ENCODE peak calls at places on chromosomes 5 and 9, in nine cellular contexts. One of them, this sample, is unnamed.

GRCh38 chr5:133198511-133198910 is 146.7 kb downstream of the HSPA4 start:
- DNase-seq in LNCaP clone FGC: no peak
- DNase-seq in heart right ventricle: no peak
- DNase-seq in mammary epithelial cell: no peak
- DNase-seq in brain microvascular endothelial cell: no peak
- DNase-seq in NB4: no peak
- DNase-seq in astrocyte of the cerebellum: no peak
- DNase-seq in GM12864: no peak
- DNase-seq in aorta: no peak
- DNase-seq in this sample: no peak

GRCh38 chr9:91915524-91916266 is 34.3 kb downstream of the ROR2 start:
- DNase-seq in LNCaP clone FGC: no peak
- DNase-seq in heart right ventricle: no peak
- DNase-seq in mammary epithelial cell: no peak
- DNase-seq in brain microvascular endothelial cell: no peak
- DNase-seq in NB4: no peak
- DNase-seq in astrocyte of the cerebellum: no peak
- DNase-seq in GM12864: no peak
- DNase-seq in aorta: no peak
- DNase-seq in this sample: no peak

GRCh38 chr9:126307306-126308061 is 19.1 kb upstream of the MVB12B start:
- DNase-seq in LNCaP clone FGC: no peak
- DNase-seq in heart right ventricle: no peak
- DNase-seq in mammary epithelial cell: no peak
- DNase-seq in brain microvascular endothelial cell: no peak
- DNase-seq in NB4: no peak
- DNase-seq in astrocyte of the cerebellum: no peak
- DNase-seq in GM12864: no peak
- DNase-seq in aorta: no peak
- DNase-seq in this sample: no peak

GRCh38 chr9:70297141-70297540 is 38.4 kb downstream of the SMC5 start:
- DNase-seq in LNCaP clone FGC: no peak
- DNase-seq in heart right ventricle: no peak
- DNase-seq in mammary epithelial cell: no peak
- DNase-seq in brain microvascular endothelial cell: no peak
- DNase-seq in NB4: no peak
- DNase-seq in astrocyte of the cerebellum: no peak
- DNase-seq in GM12864: no peak
- DNase-seq in aorta: no peak
- DNase-seq in this sample: no peak

GRCh38 chr5:178297751-178298150 is 65.1 kb upstream of the PHYKPL start:
- DNase-seq in LNCaP clone FGC: no peak
- DNase-seq in heart right ventricle: no peak
- DNase-seq in mammary epithelial cell: no peak
- DNase-seq in brain microvascular endothelial cell: no peak
- DNase-seq in NB4: no peak
- DNase-seq in astrocyte of the cerebellum: no peak
- DNase-seq in GM12864: no peak
- DNase-seq in aorta: peak
- DNase-seq in this sample: no peak

GRCh38 chr9:95511952-95512750 is 4.6 kb downstream of the PTCH1 start:
- DNase-seq in LNCaP clone FGC: no peak
- DNase-seq in heart right ventricle: no peak
- DNase-seq in mammary epithelial cell: no peak
- DNase-seq in brain microvascular endothelial cell: no peak
- DNase-seq in NB4: peak
- DNase-seq in astrocyte of the cerebellum: no peak
- DNase-seq in GM12864: no peak
- DNase-seq in aorta: no peak
- DNase-seq in this sample: no peak

GRCh38 chr5:139689631-139690384 is 41.7 kb downstream of the CXXC5 start:
- DNase-seq in LNCaP clone FGC: no peak
- DNase-seq in heart right ventricle: no peak
- DNase-seq in mammary epithelial cell: peak
- DNase-seq in brain microvascular endothelial cell: no peak
- DNase-seq in NB4: peak
- DNase-seq in astrocyte of the cerebellum: no peak
- DNase-seq in GM12864: no peak
- DNase-seq in aorta: no peak
- DNase-seq in this sample: no peak

GRCh38 chr9:95757026-95757425 is 118.5 kb upstream of the ERCC6L2 start:
- DNase-seq in LNCaP clone FGC: no peak
- DNase-seq in heart right ventricle: no peak
- DNase-seq in mammary epithelial cell: peak
- DNase-seq in brain microvascular endothelial cell: peak
- DNase-seq in NB4: no peak
- DNase-seq in astrocyte of the cerebellum: peak
- DNase-seq in GM12864: no peak
- DNase-seq in aorta: no peak
- DNase-seq in this sample: no peak

GRCh38 chr9:29393064-29393463 is 1819.8 kb upstream of the C9orf72 start:
- DNase-seq in LNCaP clone FGC: no peak
- DNase-seq in heart right ventricle: no peak
- DNase-seq in mammary epithelial cell: no peak
- DNase-seq in brain microvascular endothelial cell: no peak
- DNase-seq in NB4: no peak
- DNase-seq in astrocyte of the cerebellum: no peak
- DNase-seq in GM12864: no peak
- DNase-seq in aorta: no peak
- DNase-seq in this sample: no peak

GRCh38 chr9:14346301-14346721 is 32.4 kb upstream of the NFIB start:
- DNase-seq in LNCaP clone FGC: no peak
- DNase-seq in heart right ventricle: peak
- DNase-seq in mammary epithelial cell: no peak
- DNase-seq in brain microvascular endothelial cell: no peak
- DNase-seq in NB4: no peak
- DNase-seq in astrocyte of the cerebellum: no peak
- DNase-seq in GM12864: no peak
- DNase-seq in aorta: no peak
- DNase-seq in this sample: no peak

GRCh38 chr5:675876-676698 is 17.1 kb downstream of the TPPP start:
- DNase-seq in LNCaP clone FGC: no peak
- DNase-seq in heart right ventricle: no peak
- DNase-seq in mammary epithelial cell: no peak
- DNase-seq in brain microvascular endothelial cell: no peak
- DNase-seq in NB4: peak
- DNase-seq in astrocyte of the cerebellum: no peak
- DNase-seq in GM12864: no peak
- DNase-seq in aorta: peak
- DNase-seq in this sample: no peak

GRCh38 chr9:82130331-82131042 is 141.9 kb downstream of the SPATA31D1 start:
- DNase-seq in LNCaP clone FGC: no peak
- DNase-seq in heart right ventricle: no peak
- DNase-seq in mammary epithelial cell: peak
- DNase-seq in brain microvascular endothelial cell: no peak
- DNase-seq in NB4: no peak
- DNase-seq in astrocyte of the cerebellum: no peak
- DNase-seq in GM12864: no peak
- DNase-seq in aorta: no peak
- DNase-seq in this sample: no peak

GRCh38 chr5:137431051-137431450 is 68.1 kb downstream of the SPOCK1 start:
- DNase-seq in LNCaP clone FGC: no peak
- DNase-seq in heart right ventricle: no peak
- DNase-seq in mammary epithelial cell: no peak
- DNase-seq in brain microvascular endothelial cell: no peak
- DNase-seq in NB4: no peak
- DNase-seq in astrocyte of the cerebellum: no peak
- DNase-seq in GM12864: no peak
- DNase-seq in aorta: no peak
- DNase-seq in this sample: no peak

GRCh38 chr5:138466900-138467710 is 1.8 kb downstream of the EGR1 start:
- DNase-seq in LNCaP clone FGC: no peak
- DNase-seq in heart right ventricle: no peak
- DNase-seq in mammary epithelial cell: peak
- DNase-seq in brain microvascular endothelial cell: no peak
- DNase-seq in NB4: no peak
- DNase-seq in astrocyte of the cerebellum: no peak
- DNase-seq in GM12864: no peak
- DNase-seq in aorta: peak
- DNase-seq in this sample: no peak

GRCh38 chr9:136292591-136293448 is 11.1 kb downstream of the CCDC187 start:
- DNase-seq in LNCaP clone FGC: no peak
- DNase-seq in heart right ventricle: no peak
- DNase-seq in mammary epithelial cell: no peak
- DNase-seq in brain microvascular endothelial cell: no peak
- DNase-seq in NB4: no peak
- DNase-seq in astrocyte of the cerebellum: no peak
- DNase-seq in GM12864: no peak
- DNase-seq in aorta: no peak
- DNase-seq in this sample: no peak

GRCh38 chr9:99807276-99807852 is 14.3 kb upstream of the NR4A3 start:
- DNase-seq in LNCaP clone FGC: peak
- DNase-seq in heart right ventricle: peak
- DNase-seq in mammary epithelial cell: peak
- DNase-seq in brain microvascular endothelial cell: peak
- DNase-seq in NB4: peak
- DNase-seq in astrocyte of the cerebellum: peak
- DNase-seq in GM12864: no peak
- DNase-seq in aorta: peak
- DNase-seq in this sample: peak

GRCh38 chr5:86482008-86482407 is 135.7 kb upstream of the COX7C start:
- DNase-seq in LNCaP clone FGC: no peak
- DNase-seq in heart right ventricle: no peak
- DNase-seq in mammary epithelial cell: no peak
- DNase-seq in brain microvascular endothelial cell: no peak
- DNase-seq in NB4: no peak
- DNase-seq in astrocyte of the cerebellum: no peak
- DNase-seq in GM12864: no peak
- DNase-seq in aorta: no peak
- DNase-seq in this sample: no peak

GRCh38 chr5:32692066-32692746 is 18.9 kb upstream of the NPR3 start:
- DNase-seq in LNCaP clone FGC: no peak
- DNase-seq in heart right ventricle: no peak
- DNase-seq in mammary epithelial cell: no peak
- DNase-seq in brain microvascular endothelial cell: no peak
- DNase-seq in NB4: no peak
- DNase-seq in astrocyte of the cerebellum: no peak
- DNase-seq in GM12864: no peak
- DNase-seq in aorta: no peak
- DNase-seq in this sample: no peak

GRCh38 chr9:97747201-97747965 is 50.2 kb upstream of the XPA start:
- DNase-seq in LNCaP clone FGC: no peak
- DNase-seq in heart right ventricle: no peak
- DNase-seq in mammary epithelial cell: no peak
- DNase-seq in brain microvascular endothelial cell: no peak
- DNase-seq in NB4: no peak
- DNase-seq in astrocyte of the cerebellum: no peak
- DNase-seq in GM12864: no peak
- DNase-seq in aorta: no peak
- DNase-seq in this sample: no peak

GRCh38 chr9:14066815-14067214 is 247.1 kb downstream of the NFIB start:
- DNase-seq in LNCaP clone FGC: peak
- DNase-seq in heart right ventricle: no peak
- DNase-seq in mammary epithelial cell: no peak
- DNase-seq in brain microvascular endothelial cell: no peak
- DNase-seq in NB4: no peak
- DNase-seq in astrocyte of the cerebellum: no peak
- DNase-seq in GM12864: no peak
- DNase-seq in aorta: no peak
- DNase-seq in this sample: no peak

GRCh38 chr9:841371-842209 is at the start of gene DMRT1:
- DNase-seq in LNCaP clone FGC: no peak
- DNase-seq in heart right ventricle: no peak
- DNase-seq in mammary epithelial cell: no peak
- DNase-seq in brain microvascular endothelial cell: no peak
- DNase-seq in NB4: no peak
- DNase-seq in astrocyte of the cerebellum: no peak
- DNase-seq in GM12864: no peak
- DNase-seq in aorta: no peak
- DNase-seq in this sample: no peak

GRCh38 chr5:97914483-97914882 is 731.4 kb upstream of the RIOK2 start:
- DNase-seq in LNCaP clone FGC: no peak
- DNase-seq in heart right ventricle: no peak
- DNase-seq in mammary epithelial cell: no peak
- DNase-seq in brain microvascular endothelial cell: no peak
- DNase-seq in NB4: no peak
- DNase-seq in astrocyte of the cerebellum: no peak
- DNase-seq in GM12864: no peak
- DNase-seq in aorta: no peak
- DNase-seq in this sample: no peak
- H3K4me3 ChIP-seq in LNCaP clone FGC: no peak
- H3K4me3 ChIP-seq in heart right ventricle: no peak
- H3K4me3 ChIP-seq in mammary epithelial cell: no peak
- H3K4me3 ChIP-seq in brain microvascular endothelial cell: no peak
- H3K4me3 ChIP-seq in NB4: no peak
- H3K4me3 ChIP-seq in astrocyte of the cerebellum: no peak
- H3K4me3 ChIP-seq in GM12864: no peak
- H3K4me3 ChIP-seq in aorta: no peak
- H3K4me3 ChIP-seq in this sample: no peak

DNA sequence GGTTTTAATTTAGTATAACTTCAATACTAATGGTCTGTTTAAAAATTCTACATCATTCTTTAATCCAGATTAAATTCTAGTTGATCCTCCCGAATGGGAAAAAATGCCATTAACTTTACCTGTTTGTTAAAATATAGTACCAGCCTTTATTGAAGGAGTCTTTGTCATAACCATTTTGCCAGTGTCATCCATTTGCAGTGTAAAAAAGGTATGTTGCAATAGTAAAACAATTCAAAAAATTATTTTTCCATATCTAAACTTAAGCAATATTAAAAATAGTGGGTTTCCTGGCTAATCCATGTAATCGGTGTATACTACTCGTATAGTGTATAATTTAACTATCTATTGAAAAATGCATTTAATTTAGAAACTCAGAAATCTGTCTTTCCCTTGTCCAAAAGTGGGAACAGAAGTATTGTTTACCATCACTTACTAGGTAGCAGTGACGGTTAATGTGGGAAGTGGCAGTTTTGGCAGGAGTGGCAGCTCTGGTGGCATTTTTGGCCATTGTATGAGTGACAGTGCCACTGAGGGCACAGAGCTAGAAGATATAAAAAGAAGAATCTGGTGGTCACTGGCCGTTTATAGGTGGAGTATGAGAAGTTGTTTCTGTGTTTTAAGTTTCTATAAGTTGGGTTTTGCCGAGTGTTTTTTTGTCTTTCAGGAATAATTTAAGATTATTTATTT is 1.9 kb downstream of the AP3S1 start:
- DNase-seq in LNCaP clone FGC: no peak
- DNase-seq in heart right ventricle: peak
- DNase-seq in mammary epithelial cell: no peak
- DNase-seq in brain microvascular endothelial cell: no peak
- DNase-seq in NB4: peak
- DNase-seq in astrocyte of the cerebellum: no peak
- DNase-seq in GM12864: no peak
- DNase-seq in aorta: no peak
- DNase-seq in this sample: no peak
- H3K4me3 ChIP-seq in LNCaP clone FGC: no peak
- H3K4me3 ChIP-seq in heart right ventricle: no peak
- H3K4me3 ChIP-seq in mammary epithelial cell: no peak
- H3K4me3 ChIP-seq in brain microvascular endothelial cell: peak
- H3K4me3 ChIP-seq in NB4: peak
- H3K4me3 ChIP-seq in astrocyte of the cerebellum: peak
- H3K4me3 ChIP-seq in GM12864: peak
- H3K4me3 ChIP-seq in aorta: peak
- H3K4me3 ChIP-seq in this sample: no peak

GRCh38 chr9:120578614-120579013 is 1.4 kb downstream of the CDK5RAP2 start:
- DNase-seq in LNCaP clone FGC: no peak
- DNase-seq in heart right ventricle: no peak
- DNase-seq in mammary epithelial cell: no peak
- DNase-seq in brain microvascular endothelial cell: no peak
- DNase-seq in NB4: no peak
- DNase-seq in astrocyte of the cerebellum: no peak
- DNase-seq in GM12864: no peak
- DNase-seq in aorta: no peak
- DNase-seq in this sample: no peak
- H3K4me3 ChIP-seq in LNCaP clone FGC: peak
- H3K4me3 ChIP-seq in heart right ventricle: no peak
- H3K4me3 ChIP-seq in mammary epithelial cell: peak
- H3K4me3 ChIP-seq in brain microvascular endothelial cell: peak
- H3K4me3 ChIP-seq in NB4: peak
- H3K4me3 ChIP-seq in astrocyte of the cerebellum: peak
- H3K4me3 ChIP-seq in GM12864: peak
- H3K4me3 ChIP-seq in aorta: no peak
- H3K4me3 ChIP-seq in this sample: peak

GRCh38 chr9:111730937-111731567 is 63.7 kb downstream of the SHOC1 start:
- DNase-seq in LNCaP clone FGC: no peak
- DNase-seq in heart right ventricle: no peak
- DNase-seq in mammary epithelial cell: peak
- DNase-seq in brain microvascular endothelial cell: peak
- DNase-seq in NB4: no peak
- DNase-seq in astrocyte of the cerebellum: no peak
- DNase-seq in GM12864: no peak
- DNase-seq in aorta: no peak
- DNase-seq in this sample: no peak
- H3K4me3 ChIP-seq in LNCaP clone FGC: no peak
- H3K4me3 ChIP-seq in heart right ventricle: no peak
- H3K4me3 ChIP-seq in mammary epithelial cell: no peak
- H3K4me3 ChIP-seq in brain microvascular endothelial cell: no peak
- H3K4me3 ChIP-seq in NB4: no peak
- H3K4me3 ChIP-seq in astrocyte of the cerebellum: no peak
- H3K4me3 ChIP-seq in GM12864: no peak
- H3K4me3 ChIP-seq in aorta: no peak
- H3K4me3 ChIP-seq in this sample: no peak